ENCODE peak calls at places on chromosomes 13 and 19, in seven cellular contexts. X is Peyer's patch, G is stomach, W is adrenal gland, A is GM12891, O is esophagus squamous epithelium, P is GM12878. U is an unnamed sample.

GRCh38 chr19:47066376-47067214 is 18.2 kb upstream of the TMEM160 start:
- DNase-seq in X (no peak), G (no peak), W (no peak), A (no peak), O (no peak), P (no peak), U (no peak)

GRCh38 chr19:55601127-55601526 is 1.0 kb downstream of the ZNF524 start:
- DNase-seq in X (no peak), G (no peak), W (no peak), A (no peak), O (no peak), P (no peak), U (peak)

GRCh38 chr13:23979361-23980159 is 82.3 kb upstream of the C1QTNF9B start:
- DNase-seq in X (peak), G (peak), W (peak), A (peak), O (no peak), P (no peak), U (peak)

GRCh38 chr19:41195675-41196497 is 2.9 kb downstream of the CYP2S1 start:
- DNase-seq in X (no peak), G (no peak), W (no peak), A (no peak), O (no peak), P (no peak), U (no peak)

GRCh38 chr13:32019612-32020233 is 11.9 kb upstream of the FRY start:
- DNase-seq in X (peak), G (no peak), W (peak), A (peak), O (no peak), P (peak), U (peak)

GRCh38 chr19:45376045-45376724 is 5.8 kb upstream of the ERCC2 start:
- DNase-seq in X (no peak), G (no peak), W (peak), A (no peak), O (no peak), P (no peak), U (no peak)

GRCh38 chr13:38954291-38954690 is 36.3 kb downstream of the STOML3 start:
- DNase-seq in X (no peak), G (no peak), W (no peak), A (no peak), O (no peak), P (no peak), U (no peak)

GRCh38 chr19:14479985-14480694 is 5.0 kb upstream of the PTGER1 start:
- DNase-seq in X (peak), G (peak), W (no peak), A (peak), O (no peak), P (no peak), U (peak)

GRCh38 chr13:26656919-26657318 is 99.4 kb downstream of the WASF3 start:
- DNase-seq in X (no peak), G (no peak), W (peak), A (no peak), O (no peak), P (no peak), U (no peak)

GRCh38 chr19:37537391-37537947 is 30.7 kb downstream of the ZNF793 start:
- DNase-seq in X (no peak), G (no peak), W (no peak), A (no peak), O (no peak), P (no peak), U (no peak)

GRCh38 chr13:30179547-30180256 is 127.6 kb downstream of the KATNAL1 start:
- DNase-seq in X (no peak), G (no peak), W (no peak), A (no peak), O (no peak), P (no peak), U (no peak)

GRCh38 chr13:41678320-41678719 is 221.0 kb downstream of the RGCC start:
- DNase-seq in X (no peak), G (no peak), W (no peak), A (no peak), O (no peak), P (no peak), U (no peak)

GRCh38 chr13:61908906-61909305 is 493.3 kb upstream of the PCDH20 start:
- DNase-seq in X (no peak), G (no peak), W (no peak), A (no peak), O (no peak), P (no peak), U (no peak)

GRCh38 chr19:2542341-2543069 is 66.6 kb downstream of the GADD45B start:
- DNase-seq in X (no peak), G (no peak), W (peak), A (no peak), O (no peak), P (no peak), U (no peak)

GRCh38 chr19:40257096-40257517 is 28.0 kb downstream of the AKT2 start:
- DNase-seq in X (no peak), G (peak), W (peak), A (no peak), O (no peak), P (no peak), U (no peak)

GRCh38 chr13:46992383-46992952 is 95.6 kb upstream of the HTR2A start:
- DNase-seq in X (no peak), G (no peak), W (no peak), A (no peak), O (no peak), P (no peak), U (peak)

GRCh38 chr19:48341006-48341405 is 15.7 kb downstream of the EMP3 start:
- DNase-seq in X (no peak), G (no peak), W (peak), A (no peak), O (no peak), P (no peak), U (no peak)

GRCh38 chr19:48858984-48859710 is 9.3 kb downstream of the PLEKHA4 start:
- DNase-seq in X (peak), G (no peak), W (no peak), A (peak), O (no peak), P (no peak), U (peak)

GRCh38 chr19:4971816-4972495 is 3.0 kb downstream of the KDM4B start:
- DNase-seq in X (no peak), G (no peak), W (peak), A (no peak), O (no peak), P (no peak), U (no peak)

GRCh38 chr19:43620061-43621001 is 902 bp upstream of the ZNF428 start:
- DNase-seq in X (no peak), G (no peak), W (no peak), A (no peak), O (no peak), P (no peak), U (no peak)

GRCh38 chr19:43622070-43622469 is 2.6 kb upstream of the ZNF428 start:
- DNase-seq in X (no peak), G (no peak), W (no peak), A (no peak), O (no peak), P (no peak), U (no peak)

GRCh38 chr19:43618921-43619261 is 538 bp downstream of the ZNF428 start:
- DNase-seq in X (no peak), G (no peak), W (peak), A (peak), O (no peak), P (peak), U (peak)

GRCh38 chr19:43616954-43617353 is 2.5 kb downstream of the ZNF428 start:
- DNase-seq in X (no peak), G (no peak), W (no peak), A (no peak), O (no peak), P (no peak), U (no peak)

DNA sequence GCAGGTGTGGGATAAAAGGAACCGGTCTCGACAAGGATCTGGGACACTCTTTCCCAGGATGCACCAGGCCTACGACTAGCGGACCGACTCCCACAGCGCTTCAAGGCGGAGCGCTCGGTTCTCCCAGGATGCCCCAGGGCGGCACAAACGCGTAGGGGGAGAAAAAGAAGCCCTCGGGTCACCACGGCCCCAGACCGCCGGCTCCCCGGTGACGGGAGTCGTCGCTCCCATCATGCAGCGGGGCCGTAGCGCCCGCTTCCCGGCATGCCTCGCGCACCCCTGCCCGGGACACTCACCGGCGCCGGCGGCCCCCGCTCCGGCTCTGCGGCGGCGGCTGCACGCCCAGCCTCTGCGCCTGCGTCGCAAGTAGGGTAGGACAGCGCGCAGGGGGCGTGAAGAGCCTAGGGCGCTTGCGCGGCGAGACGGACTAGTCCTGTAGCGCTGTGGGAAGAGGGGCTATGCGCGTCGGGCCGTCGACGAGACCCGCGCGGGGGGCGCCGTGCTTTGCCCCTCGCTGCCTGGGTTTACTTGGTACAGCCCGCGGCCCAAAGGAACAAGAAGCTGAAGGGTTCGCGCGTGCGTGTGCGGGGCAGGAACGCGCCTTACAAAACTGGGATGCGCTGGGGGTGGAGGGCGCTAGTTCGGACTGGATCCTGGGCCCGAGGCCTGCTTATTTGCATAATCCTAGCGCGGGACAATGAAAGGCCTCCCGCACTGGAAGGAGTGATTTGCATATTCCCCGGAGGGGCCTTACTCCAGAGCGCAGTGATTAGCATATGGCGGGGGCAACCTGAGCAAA is at the start of gene ZNF428:
- DNase-seq in X (peak), G (peak), W (peak), A (peak), O (peak), P (peak), U (peak)
- TF ChIP-seq POLR2A in X (peak), G (no peak), W (peak), A (peak), O (peak), P (peak), U (peak)

GRCh38 chr19:18366027-18366435 is 19.9 kb upstream of the GDF15 start:
- DNase-seq in X (no peak), G (no peak), W (no peak), A (no peak), O (no peak), P (no peak), U (no peak)
- TF ChIP-seq POLR2A in X (no peak), G (no peak), W (no peak), A (no peak), O (no peak), P (no peak), U (no peak)

GRCh38 chr19:54102421-54103169 is at the start of gene NDUFA3:
- DNase-seq in X (peak), G (peak), W (peak), A (peak), O (peak), P (peak), U (peak)
- TF ChIP-seq POLR2A in X (peak), G (peak), W (no peak), A (peak), O (no peak), P (peak), U (peak)

DNA sequence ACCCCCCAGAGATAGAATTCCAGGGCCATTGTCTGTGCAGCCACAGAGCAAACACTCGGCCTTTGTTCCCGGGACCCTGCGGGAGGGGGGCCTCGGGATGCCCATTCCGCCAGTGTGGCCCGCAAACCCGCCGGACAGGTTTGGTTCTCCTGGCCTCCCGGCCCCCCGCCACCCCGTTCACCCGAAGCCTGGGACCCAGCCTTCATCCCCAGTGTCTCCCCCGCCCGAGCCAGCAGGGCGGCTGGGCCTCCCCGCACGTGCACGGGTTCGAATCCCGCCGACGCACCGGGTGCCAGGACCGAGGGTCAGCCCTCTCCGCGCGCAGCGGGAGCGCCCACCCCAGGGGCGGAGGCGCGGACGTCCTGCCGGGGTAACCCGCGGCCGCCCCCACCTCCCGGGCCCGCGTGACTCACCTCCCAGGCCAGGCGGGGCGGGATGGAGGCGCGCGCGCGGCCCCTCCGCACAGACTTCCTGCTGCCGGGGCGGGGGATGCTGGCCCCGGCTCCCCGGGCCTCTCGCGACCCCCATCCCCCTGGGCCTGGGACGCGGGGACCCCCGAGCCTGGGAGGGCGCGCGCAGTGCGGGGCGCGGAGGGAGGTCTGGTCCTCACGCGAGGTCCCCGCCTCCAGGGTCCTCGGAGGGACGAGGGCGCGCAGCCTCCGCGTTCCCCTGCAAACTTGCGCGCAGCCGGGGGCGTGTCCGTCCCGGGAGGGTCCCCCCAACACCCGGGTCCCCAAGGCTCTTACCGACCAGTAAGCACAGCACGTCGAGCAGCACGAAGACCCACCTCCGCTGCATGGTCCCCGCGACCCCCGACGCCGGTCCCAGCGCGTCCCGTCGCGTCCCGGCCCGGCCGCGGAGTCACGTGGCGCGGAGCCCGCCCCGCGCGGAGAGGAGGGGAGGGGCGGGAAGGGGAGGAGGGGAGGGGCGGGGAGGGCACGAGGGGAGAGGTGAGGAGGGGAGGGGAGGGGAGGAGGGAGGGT is at the start of gene PLPP2:
- DNase-seq in X (peak), G (peak), W (no peak), A (peak), O (no peak), P (no peak), U (no peak)
- TF ChIP-seq POLR2A in X (no peak), G (no peak), W (no peak), A (no peak), O (no peak), P (no peak), U (no peak)

DNA sequence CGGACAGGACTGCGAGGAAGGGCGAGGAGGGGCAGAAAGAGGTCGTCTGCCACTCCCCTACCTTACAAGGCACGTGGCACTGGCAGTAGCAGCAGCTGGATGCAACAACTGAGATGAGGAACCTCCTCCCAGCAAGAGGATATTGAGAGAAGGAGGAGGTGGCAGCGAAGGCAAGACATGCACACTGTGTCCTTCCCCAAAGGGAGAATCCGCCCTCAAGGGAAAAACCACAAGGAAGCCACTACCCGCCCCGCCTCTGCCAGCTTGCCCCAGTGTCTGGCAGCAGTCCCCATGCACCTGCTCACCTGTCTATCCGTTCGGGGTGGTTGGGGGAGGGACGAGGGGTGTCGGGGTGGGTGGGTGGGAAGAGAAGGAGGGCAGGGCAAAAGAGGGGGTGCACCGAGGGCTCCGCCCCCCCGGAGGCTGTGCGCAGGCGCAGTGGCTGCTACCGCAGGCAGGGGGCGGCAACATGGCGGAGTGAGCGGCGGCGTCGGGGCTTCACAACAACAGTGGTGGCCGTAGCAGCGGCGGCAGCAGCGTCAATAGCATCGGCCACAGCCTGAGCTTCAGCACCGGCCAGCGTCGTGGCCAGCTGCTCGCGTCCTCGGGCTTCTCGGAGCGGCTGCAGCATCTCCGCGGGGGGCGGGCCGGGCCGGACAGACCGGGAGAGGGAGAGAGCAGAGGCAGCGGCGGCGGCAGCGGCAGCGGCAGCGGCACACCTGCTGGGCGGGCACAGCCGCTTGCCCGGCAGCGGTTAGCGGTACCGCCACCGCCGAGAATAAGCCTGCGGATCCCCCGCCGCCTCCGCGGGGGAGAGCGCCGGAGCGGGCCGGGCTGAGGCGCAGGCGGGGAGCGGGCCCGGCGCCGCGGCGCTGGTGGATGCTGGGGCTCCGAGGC is at the start of gene NBEA:
- DNase-seq in X (peak), G (peak), W (peak), A (peak), O (peak), P (peak), U (peak)
- TF ChIP-seq POLR2A in X (no peak), G (no peak), W (peak), A (no peak), O (no peak), P (peak), U (no peak)

DNA sequence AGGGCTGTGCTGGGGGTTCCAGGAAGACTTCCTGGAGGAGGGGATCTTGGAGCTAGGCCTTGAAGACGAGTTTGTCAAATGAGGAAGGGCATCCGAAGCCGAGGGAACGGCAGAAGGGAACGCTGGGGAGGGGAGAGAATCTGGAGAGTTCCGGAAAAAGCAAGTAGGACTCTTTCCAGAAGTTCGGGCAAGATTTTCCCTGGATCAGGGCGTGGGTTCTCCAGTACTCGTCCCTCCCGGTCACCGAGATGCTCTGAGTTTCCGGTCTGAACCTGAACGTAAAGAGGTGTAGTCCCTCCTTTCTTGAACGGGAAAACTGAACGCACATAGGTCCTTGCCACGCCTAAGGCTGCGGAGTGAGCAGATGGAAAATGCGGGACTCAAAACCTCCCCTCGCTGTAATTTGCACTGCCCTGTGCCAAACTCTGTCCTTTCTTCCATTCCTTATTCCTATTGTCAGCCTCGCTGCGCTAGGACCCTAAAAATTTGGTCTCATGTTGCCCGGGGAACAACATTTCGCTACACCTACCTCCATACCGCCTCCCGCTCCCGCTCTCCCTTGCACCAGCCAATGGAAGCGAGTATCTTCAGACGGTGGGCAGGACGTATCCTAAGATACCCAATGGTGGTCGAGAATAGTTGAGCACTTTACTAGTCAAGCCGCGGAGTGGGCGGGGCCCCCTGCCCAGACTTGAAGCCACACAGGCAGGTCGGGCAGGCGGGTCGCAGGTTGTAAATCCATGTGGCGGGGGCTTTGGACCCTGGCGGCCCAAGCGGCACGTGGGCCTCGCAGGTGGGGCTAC is at the start of gene GTPBP3:
- DNase-seq in X (peak), G (peak), W (peak), A (peak), O (peak), P (peak), U (peak)
- TF ChIP-seq POLR2A in X (peak), G (no peak), W (peak), A (peak), O (no peak), P (peak), U (peak)